ENCODE peak calls at places on chromosomes 16 and 17, in seven cellular contexts. P is adrenal gland, Z is H54, S is left ventricle myocardium inferior, H is HTR-8/SVneo, Q is NCI-H187 treated with DMSO at 0.1 percent for 48 hours, V is activated gamma-delta T cell. U is an unnamed sample.

GRCh38 chr16:51716195-51716594 is 565.1 kb upstream of the SALL1 start:
- DNase-seq in Z (no peak), H (no peak), V (no peak), S (no peak), P (no peak), Q (no peak), U (no peak)

GRCh38 chr17:4944554-4945175 is 3.7 kb downstream of the PFN1 start:
- DNase-seq in Q (no peak), Z (no peak), P (no peak), V (no peak), H (no peak), S (no peak), U (no peak)

GRCh38 chr16:2879854-2880508 is 3.0 kb upstream of the FLYWCH2 start:
- DNase-seq in Z (no peak), P (no peak), V (no peak), S (no peak), Q (no peak), H (no peak), U (no peak)

GRCh38 chr16:56781565-56781964 is 51.6 kb downstream of the NUP93 start:
- DNase-seq in S (no peak), H (no peak), Q (no peak), V (no peak), Z (no peak), P (no peak), U (no peak)

GRCh38 chr17:13728751-13729150 is 127.0 kb upstream of the HS3ST3A1 start:
- DNase-seq in P (no peak), Q (no peak), S (no peak), H (no peak), Z (no peak), V (no peak), U (no peak)

GRCh38 chr16:89739383-89739782 is 18.0 kb downstream of the ZNF276 start:
- DNase-seq in H (no peak), Z (no peak), V (no peak), P (no peak), Q (no peak), S (no peak), U (no peak)

GRCh38 chr17:64402469-64402868 is 11.8 kb upstream of the PECAM1 start:
- DNase-seq in Z (no peak), P (no peak), S (no peak), H (no peak), Q (no peak), V (no peak), U (no peak)

GRCh38 chr17:18959071-18959844 is 7.3 kb downstream of the SLC5A10 start:
- DNase-seq in H (no peak), V (no peak), Q (no peak), P (no peak), S (no peak), Z (no peak), U (no peak)

GRCh38 chr16:88405325-88406060 is 22.7 kb downstream of the ZNF469 start:
- DNase-seq in Z (no peak), P (no peak), H (no peak), V (no peak), Q (no peak), S (no peak), U (no peak)

GRCh38 chr17:2084129-2084765 is 29.3 kb downstream of the HIC1 start:
- DNase-seq in Q (no peak), S (peak), P (no peak), Z (peak), V (no peak), H (no peak), U (peak)

GRCh38 chr16:88804552-88805339 is 1.2 kb downstream of the CDT1 start:
- DNase-seq in Z (peak), Q (no peak), V (no peak), S (no peak), P (no peak), H (no peak), U (peak)

GRCh38 chr16:22035094-22035675 is 27.3 kb downstream of the MOSMO start:
- DNase-seq in H (no peak), Q (no peak), S (no peak), V (no peak), P (no peak), Z (no peak), U (no peak)

GRCh38 chr17:19508327-19508867 is 25.3 kb upstream of the SLC47A1 start:
- DNase-seq in Q (no peak), Z (no peak), H (no peak), P (no peak), S (peak), V (no peak), U (peak)

GRCh38 chr17:75563063-75563758 is 24.4 kb upstream of the MYO15B start:
- DNase-seq in H (no peak), S (no peak), P (no peak), V (no peak), Q (no peak), Z (no peak), U (no peak)

GRCh38 chr17:9893606-9894005 is 11.5 kb downstream of the RCVRN start:
- DNase-seq in V (no peak), Q (no peak), P (no peak), S (no peak), H (no peak), Z (no peak), U (no peak)

GRCh38 chr17:58669853-58670252 is 22.0 kb downstream of the TEX14 start:
- DNase-seq in S (no peak), Q (no peak), P (no peak), H (no peak), Z (no peak), V (no peak), U (no peak)

GRCh38 chr16:85461814-85462404 is 151.2 kb upstream of the GSE1 start:
- DNase-seq in V (no peak), Z (peak), H (no peak), S (no peak), P (peak), Q (peak), U (peak)

GRCh38 chr17:67105213-67105612 is 60.9 kb downstream of the CACNG1 start:
- DNase-seq in V (no peak), Q (no peak), H (no peak), Z (no peak), P (no peak), S (no peak), U (no peak)

GRCh38 chr17:45316271-45317112 is at the start of gene MAP3K14:
- DNase-seq in H (peak), P (peak), Z (no peak), Q (no peak), V (peak), S (peak), U (peak)

GRCh38 chr17:42243493-42243982 is 32.7 kb downstream of the STAT5B start:
- DNase-seq in Q (no peak), V (no peak), S (no peak), H (no peak), P (no peak), Z (no peak), U (no peak)